ENCODE peak calls at places on chromosomes 16 and 17, in five cellular contexts. Z is GM12865, V is uterus, K is GM13977, O is natural killer cell. R is an unnamed sample.

GRCh38 chr17:3879181-3879580 is 13.7 kb downstream of the CAMKK1 start:
- DNase-seq in V (no peak), Z (no peak), O (no peak), K (no peak), R (no peak)

GRCh38 chr16:73020409-73020884 is 27.5 kb downstream of the ZFHX3 start:
- DNase-seq in Z (no peak), K (no peak), V (no peak), O (no peak), R (no peak)

GRCh38 chr16:15599303-15600070 is 43.5 kb downstream of the MARF1 start:
- DNase-seq in K (no peak), Z (no peak), O (no peak), V (no peak), R (no peak)

GRCh38 chr16:87086156-87086555 is 231.0 kb downstream of the C16orf95 start:
- DNase-seq in V (no peak), Z (peak), K (no peak), O (no peak), R (no peak)

GRCh38 chr16:84541999-84542876 is 37.8 kb upstream of the MEAK7 start:
- DNase-seq in Z (no peak), O (no peak), K (no peak), V (no peak), R (no peak)

GRCh38 chr16:81885976-81886586 is 107.0 kb downstream of the PLCG2 start:
- DNase-seq in V (no peak), Z (peak), O (no peak), K (peak), R (no peak)

GRCh38 chr17:78933025-78933958 is 8.1 kb upstream of the TIMP2 start:
- DNase-seq in V (peak), O (no peak), Z (peak), K (peak), R (peak)

GRCh38 chr17:30217746-30218245 is 17.7 kb downstream of the SLC6A4 start:
- DNase-seq in O (no peak), K (no peak), V (no peak), Z (no peak), R (no peak)

GRCh38 chr16:64627288-64627687 is 494.6 kb downstream of the CDH11 start:
- DNase-seq in V (no peak), O (no peak), K (no peak), Z (no peak), R (no peak)

GRCh38 chr16:22369221-22369811 is 5.1 kb downstream of the CDR2 start:
- DNase-seq in Z (peak), K (no peak), V (no peak), O (no peak), R (no peak)

GRCh38 chr16:4273858-4274291 is 1.1 kb upstream of the TFAP4 start:
- DNase-seq in K (peak), Z (peak), O (peak), V (peak), R (no peak)

GRCh38 chr16:79874391-79874790 is 273.9 kb upstream of the MAF start:
- DNase-seq in K (no peak), Z (no peak), V (no peak), O (no peak), R (no peak)

GRCh38 chr16:15970202-15970601 is 20.8 kb downstream of the ABCC1 start:
- DNase-seq in O (no peak), Z (peak), K (no peak), V (no peak), R (no peak)

GRCh38 chr16:49399594-49400364 is 26.2 kb downstream of the C16orf78 start:
- DNase-seq in O (no peak), Z (peak), K (peak), V (no peak), R (no peak)

GRCh38 chr16:71722801-71723536 is 1.5 kb downstream of the PHLPP2 start:
- DNase-seq in O (peak), K (peak), V (peak), Z (peak), R (peak)

GRCh38 chr17:69609495-69610315 is 195.2 kb downstream of the MAP2K6 start:
- DNase-seq in V (no peak), K (no peak), Z (peak), O (no peak), R (no peak)

GRCh38 chr17:38796451-38796850 is 2.9 kb downstream of the PIP4K2B start:
- DNase-seq in O (no peak), K (no peak), Z (no peak), V (no peak), R (no peak)

GRCh38 chr16:50386139-50386538 is 17.4 kb upstream of the BRD7 start:
- DNase-seq in K (no peak), O (no peak), Z (no peak), V (no peak), R (no peak)

GRCh38 chr16:79390481-79391051 is 210.0 kb downstream of the MAF start:
- DNase-seq in Z (no peak), V (no peak), O (no peak), K (no peak), R (no peak)

GRCh38 chr17:43750154-43750553 is 8.4 kb downstream of the SOST start:
- DNase-seq in K (no peak), Z (no peak), V (no peak), O (no peak), R (no peak)

GRCh38 chr17:21279582-21279981 is 4.9 kb upstream of the MAP2K3 start:
- DNase-seq in O (no peak), Z (no peak), K (no peak), V (no peak), R (no peak)

GRCh38 chr17:21279198-21279535 is 5.3 kb upstream of the MAP2K3 start:
- DNase-seq in V (no peak), Z (no peak), K (no peak), O (no peak), R (no peak)

GRCh38 chr17:21277332-21277731 is 7.2 kb upstream of the MAP2K3 start:
- DNase-seq in K (no peak), O (no peak), Z (no peak), V (no peak), R (no peak)

GRCh38 chr17:21280081-21280518 is 4.4 kb upstream of the MAP2K3 start:
- DNase-seq in V (peak), Z (peak), K (peak), O (peak), R (peak)

GRCh38 chr17:21278304-21279197 is 6.0 kb upstream of the MAP2K3 start:
- DNase-seq in Z (peak), O (no peak), V (no peak), K (no peak), R (peak)
- TF ChIP-seq CTCF in Z (no peak), O (no peak), V (no peak), K (no peak), R (peak)

DNA sequence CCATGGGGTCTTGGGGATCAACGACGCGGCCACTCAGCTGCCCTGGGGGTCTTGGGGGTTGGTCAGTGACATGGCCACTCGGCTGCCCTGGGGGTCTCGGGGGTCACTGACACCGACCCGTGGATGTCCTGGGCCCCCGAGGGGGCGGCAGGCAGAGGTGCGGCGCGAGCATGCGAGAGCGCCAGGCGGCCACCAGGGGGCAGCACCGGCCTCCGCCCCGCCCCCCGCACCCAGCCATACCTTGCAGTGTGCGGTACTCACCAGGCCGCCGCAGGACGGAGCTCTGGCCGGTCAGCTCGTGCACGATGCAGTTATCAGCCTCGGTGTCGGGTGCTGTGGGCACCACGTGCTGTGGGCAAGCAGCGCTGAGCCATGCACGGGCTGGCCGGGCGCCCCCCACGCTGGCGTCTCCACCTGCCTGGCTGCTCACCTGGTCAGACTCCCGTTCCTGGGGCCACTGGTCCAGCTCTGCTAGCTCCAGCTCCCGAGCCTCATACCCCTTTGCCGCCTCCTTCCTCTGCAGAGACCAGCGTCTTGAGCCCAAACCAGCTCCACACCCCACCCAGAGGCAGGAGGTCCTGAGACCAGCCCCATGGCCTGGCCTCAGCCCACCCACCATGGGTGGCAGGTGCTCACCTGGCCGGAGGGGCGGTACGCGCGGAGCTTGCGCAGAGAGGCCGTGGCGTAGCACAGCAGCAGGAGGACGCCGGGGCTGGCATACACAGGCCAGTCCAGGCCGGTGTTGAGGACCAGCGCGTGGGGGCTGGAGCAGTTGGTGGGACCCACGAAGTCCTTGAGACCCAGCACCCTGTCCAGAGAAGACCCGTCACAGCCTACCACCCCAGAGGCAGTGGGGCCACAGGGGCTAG is 31.2 kb downstream of the CTU2 start:
- DNase-seq in O (peak), V (peak), K (peak), Z (peak), R (peak)
- TF ChIP-seq CTCF in O (peak), V (peak), K (peak), Z (peak), R (peak)

DNA sequence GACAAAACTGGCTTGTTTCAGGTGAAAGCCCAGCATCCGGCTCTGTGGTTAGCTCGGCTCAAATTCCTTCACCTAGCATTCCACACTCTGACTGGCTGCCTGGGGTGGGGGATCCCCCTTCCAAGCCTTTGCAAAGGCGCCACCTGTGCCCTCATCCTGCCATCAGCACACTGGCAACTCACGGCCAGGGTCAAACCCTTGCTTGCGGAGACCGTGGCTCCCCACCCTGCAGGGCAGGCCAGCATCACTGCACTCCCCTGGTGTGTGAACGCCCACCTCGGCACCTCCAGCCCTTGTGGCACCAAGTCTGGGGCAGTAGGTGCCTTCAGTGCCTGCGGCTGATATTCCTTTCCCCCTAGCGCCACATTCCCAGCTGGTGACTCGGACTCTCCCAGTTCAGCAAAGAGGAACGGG is 1.3 kb downstream of the FLII start:
- DNase-seq in K (no peak), V (no peak), Z (no peak), O (no peak), R (no peak)
- TF ChIP-seq CTCF in K (no peak), V (no peak), Z (no peak), O (no peak), R (no peak)

DNA sequence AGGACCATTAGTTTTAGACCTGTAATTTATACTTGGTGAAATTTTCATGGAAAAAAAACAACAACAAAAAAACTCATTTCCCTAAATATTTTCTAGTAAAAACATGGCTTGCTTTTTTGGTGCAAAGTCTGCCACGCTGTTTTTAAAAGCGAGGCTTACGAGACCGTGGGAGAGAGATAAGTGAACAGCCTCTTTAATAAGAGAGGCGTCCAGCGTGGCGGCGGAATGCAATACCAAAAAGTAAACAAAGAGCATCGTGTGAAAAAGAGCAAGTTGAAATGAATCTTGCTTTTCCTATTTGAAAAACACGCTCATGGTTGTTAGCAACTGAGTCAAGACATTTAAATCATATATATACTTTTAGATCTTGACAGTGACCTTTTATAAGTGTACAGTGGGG is 10.5 kb upstream of the MSI2 start:
- DNase-seq in Z (no peak), V (no peak), O (no peak), K (no peak), R (no peak)
- TF ChIP-seq CTCF in Z (no peak), V (no peak), O (no peak), K (no peak), R (no peak)

DNA sequence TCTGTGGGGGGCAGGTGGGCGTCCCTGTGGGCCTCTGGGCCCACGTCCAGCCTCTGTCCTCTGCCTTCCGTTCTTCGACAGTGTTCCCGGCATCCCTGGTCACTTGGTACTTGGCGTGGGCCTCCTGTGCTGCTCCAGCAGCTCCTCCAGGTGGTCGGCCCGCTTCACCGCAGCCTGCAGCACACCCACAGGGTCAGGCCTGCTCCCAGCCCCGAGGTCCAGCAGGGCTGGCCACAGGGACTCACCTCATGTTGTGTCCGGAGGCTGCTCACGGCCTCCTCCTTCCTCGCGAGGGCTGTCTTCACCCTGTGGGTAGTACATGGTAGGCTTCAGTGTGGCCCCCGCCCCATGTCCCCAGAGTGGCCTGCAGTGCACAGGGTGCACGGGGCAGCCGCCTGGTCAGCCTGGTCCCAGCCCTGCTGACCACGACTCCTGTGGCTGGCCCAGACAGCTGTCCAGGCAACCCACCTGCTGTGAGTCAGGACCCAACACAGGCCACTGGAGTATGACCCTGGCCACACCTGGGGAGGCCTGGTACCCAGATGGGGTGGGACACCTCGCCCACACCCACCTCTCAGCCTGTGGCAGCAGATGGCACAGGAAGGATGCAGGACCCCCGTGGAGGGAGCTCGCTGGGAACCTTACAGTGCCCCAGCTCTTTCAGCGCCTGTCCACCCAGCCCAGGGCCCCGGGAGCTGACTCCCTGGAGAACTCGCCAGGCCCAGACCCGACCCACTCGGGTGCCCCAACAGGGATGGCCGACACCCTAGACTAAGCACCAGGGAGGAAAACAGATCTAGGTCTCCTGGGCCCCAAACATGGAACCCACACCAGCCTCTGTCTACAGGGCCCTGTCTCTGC is 23.9 kb upstream of the AATK start:
- DNase-seq in K (peak), V (no peak), Z (no peak), O (no peak), R (peak)
- TF ChIP-seq CTCF in K (no peak), V (no peak), Z (no peak), O (no peak), R (peak)

GRCh38 chr16:3087243-3087791 is 11.8 kb downstream of the ZSCAN10 start:
- DNase-seq in O (no peak), V (peak), Z (no peak), K (peak), R (no peak)
- TF ChIP-seq CTCF in O (no peak), V (no peak), Z (no peak), K (peak), R (peak)